ENCODE peak calls at places on chromosomes 2 and 18, in five cellular contexts. A, Y, F, Z and D are unnamed samples.

GRCh38 chr2:239250216-239251071 is 150.4 kb downstream of the HDAC4 start:
- DNase-seq in Z (no peak), Y (no peak), A (no peak), F (no peak), D (no peak)

GRCh38 chr2:111054791-111055627 is 65.7 kb upstream of the BCL2L11 start:
- DNase-seq in Z (no peak), Y (no peak), F (no peak), A (peak), D (no peak)

GRCh38 chr2:89834306-89834705 is 1142.8 kb downstream of the RPIA start:
- DNase-seq in F (no peak), Z (no peak), Y (no peak), A (no peak), D (no peak)

GRCh38 chr2:109702250-109702985 is 88.3 kb downstream of the SOWAHC start:
- DNase-seq in Z (no peak), Y (no peak), A (no peak), F (no peak), D (no peak)

GRCh38 chr2:219769044-219770030 is 141.9 kb downstream of the SLC4A3 start:
- DNase-seq in Z (no peak), A (no peak), Y (peak), F (no peak), D (no peak)

GRCh38 chr18:32213693-32214092 is 23.9 kb downstream of the MEP1B start:
- DNase-seq in Z (no peak), Y (no peak), A (no peak), F (no peak), D (no peak)

GRCh38 chr2:100260712-100261620 is 61.3 kb downstream of the LONRF2 start:
- DNase-seq in F (peak), A (peak), Y (peak), Z (no peak), D (no peak)

GRCh38 chr2:144444418-144444817 is 75.5 kb downstream of the ZEB2 start:
- DNase-seq in Y (no peak), A (no peak), F (no peak), Z (no peak), D (no peak)

GRCh38 chr2:62305421-62306176 is 109.7 kb downstream of the B3GNT2 start:
- DNase-seq in A (no peak), Z (peak), F (no peak), Y (no peak), D (no peak)

GRCh38 chr18:23284629-23285028 is 149.3 kb downstream of the CABLES1 start:
- DNase-seq in A (no peak), F (no peak), Z (no peak), Y (no peak), D (no peak)

GRCh38 chr2:70080597-70081200 is 6.6 kb upstream of the PCBP1 start:
- DNase-seq in A (no peak), Z (no peak), Y (no peak), F (no peak), D (no peak)

GRCh38 chr2:158189526-158189925 is 87.8 kb downstream of the UPP2 start:
- DNase-seq in F (no peak), Z (no peak), Y (no peak), A (no peak), D (no peak)

GRCh38 chr18:60668583-60668982 is 296.0 kb upstream of the MC4R start:
- DNase-seq in A (no peak), F (no peak), Y (no peak), Z (no peak), D (no peak)
- TF ChIP-seq CTCF in A (peak), F (no peak), Y (no peak), Z (no peak), D (peak)

DNA sequence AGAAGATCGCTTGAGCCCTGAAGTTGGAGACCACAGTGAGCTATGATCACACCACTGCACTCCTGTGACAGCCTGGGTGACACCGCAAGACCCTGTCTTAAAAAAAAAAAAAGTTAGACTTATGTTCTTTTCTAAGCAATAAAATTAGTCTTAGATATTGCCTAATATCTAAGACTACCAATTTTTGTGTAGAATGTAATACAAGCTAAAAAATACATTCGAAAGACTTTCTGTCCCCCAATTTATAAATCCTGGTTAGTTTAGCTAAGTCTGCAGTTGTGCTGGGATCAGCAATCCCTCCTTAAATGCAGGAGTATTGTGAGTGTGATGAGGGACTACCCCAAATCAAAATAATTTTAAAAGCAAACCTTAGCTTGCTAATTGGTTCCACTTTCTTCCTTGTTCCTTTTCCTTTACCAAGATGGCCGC is 358 bp upstream of the STAMBP start:
- DNase-seq in F (no peak), Y (no peak), A (peak), Z (no peak), D (no peak)
- TF ChIP-seq CTCF in F (no peak), Y (no peak), A (no peak), Z (no peak), D (no peak)

DNA sequence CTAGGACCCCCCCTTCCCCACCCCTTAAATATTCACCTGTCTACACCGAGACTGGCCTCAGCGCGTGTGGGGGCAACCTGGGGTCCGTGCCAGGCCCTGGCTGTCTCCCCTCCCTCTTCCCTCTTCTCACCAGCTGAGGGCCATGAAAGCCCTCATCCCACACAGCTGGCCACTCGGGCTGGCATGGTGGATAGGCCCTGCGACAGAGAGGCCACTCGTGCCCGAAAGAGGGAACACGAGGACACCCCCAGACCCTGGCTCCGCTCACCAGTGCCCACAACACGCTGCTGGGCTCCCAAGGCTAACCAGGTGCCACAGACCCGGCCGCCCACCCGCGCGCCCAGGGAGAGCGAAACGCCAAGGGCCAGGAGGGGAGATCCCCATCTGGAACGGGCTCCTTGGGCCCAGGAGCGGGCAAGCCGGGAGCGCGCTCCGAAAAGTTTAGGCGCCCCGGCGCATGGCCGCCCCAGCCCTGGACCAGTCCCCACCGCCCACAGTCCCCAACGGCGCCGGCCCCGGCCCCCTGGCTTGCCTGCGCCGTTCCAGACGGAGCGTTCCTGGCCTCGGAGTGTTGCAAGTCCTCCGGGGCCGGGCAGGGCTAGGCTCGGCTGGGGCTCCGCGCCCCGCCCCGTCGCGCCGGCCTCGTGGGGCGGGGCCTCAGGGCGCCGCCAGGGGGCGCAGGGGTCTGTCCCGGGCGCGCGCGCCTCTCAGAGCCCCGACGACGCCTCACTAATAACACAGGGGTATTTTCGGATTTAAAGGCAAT is at the start of gene TMBIM1:
- DNase-seq in Z (peak), A (peak), Y (peak), F (peak), D (peak)
- TF ChIP-seq CTCF in Z (peak), A (peak), Y (peak), F (peak), D (peak)

GRCh38 chr18:3186678-3187658 is 32.8 kb downstream of the MYOM1 start:
- DNase-seq in Z (no peak), Y (no peak), A (peak), F (no peak), D (no peak)
- TF ChIP-seq CTCF in Z (peak), Y (no peak), A (peak), F (no peak), D (no peak)

DNA sequence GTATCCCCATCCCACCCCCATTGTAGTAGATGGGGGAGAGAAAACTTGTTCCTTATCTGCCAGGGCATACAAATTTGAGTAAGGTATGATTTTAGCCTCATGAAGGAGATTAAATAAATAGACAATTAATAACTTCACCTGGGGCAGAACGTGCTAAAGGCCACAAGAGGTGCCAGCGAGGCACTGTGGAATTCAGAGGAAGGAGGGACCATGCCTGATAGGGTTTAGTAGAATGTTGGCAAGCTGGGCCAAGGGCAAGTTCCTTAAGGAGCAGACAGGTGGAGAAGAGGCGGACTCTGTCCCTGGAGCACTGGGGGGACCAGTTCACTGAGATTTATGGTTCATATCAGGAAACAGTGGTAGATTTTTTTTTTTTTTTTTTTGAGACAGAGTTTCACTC is 22.5 kb downstream of the STAMBP start:
- DNase-seq in Z (no peak), Y (no peak), F (peak), A (peak), D (no peak)
- TF ChIP-seq CTCF in Z (no peak), Y (no peak), F (peak), A (peak), D (peak)